ENCODE peak calls at places on chromosomes 3 and 15, in seven cellular contexts. One of them, this sample, is unnamed.
A peak's percentile ranks its signal among the peaks of the same experiment; 100 is the strongest.

GRCh38 chr3:189808246-189809007 is 177.2 kb downstream of the TP63 start:
- DNase-seq in NCI-H510A treated with DMSO at 0.1 percent for 48 hours: no peak
- DNase-seq in cardiac muscle cell: no peak
- DNase-seq in dermis blood vessel endothelial cell: no peak
- DNase-seq in iris pigment epithelial cell: no peak
- DNase-seq in activated naive CD8-positive, alpha-beta T cell treated with anti-CD3 and anti-CD28 coated beads for 36 hours: no peak
- DNase-seq in T-helper 2 cell treated with Interferon-gamma antibody and Interleukin-4, amounts not matched to agents 5 μg/mL and 100 μg/mL, for 36 hours: no peak
- DNase-seq in this sample: no peak

GRCh38 chr15:29936353-29937049 is 114.2 kb upstream of the TJP1 start:
- DNase-seq in cardiac muscle cell: no peak
- DNase-seq in iris pigment epithelial cell: peak; percentile 76
- DNase-seq in NCI-H510A treated with DMSO at 0.1 percent for 48 hours: no peak
- DNase-seq in dermis blood vessel endothelial cell: no peak
- DNase-seq in activated naive CD8-positive, alpha-beta T cell treated with anti-CD3 and anti-CD28 coated beads for 36 hours: no peak
- DNase-seq in T-helper 2 cell treated with Interferon-gamma antibody and Interleukin-4, amounts not matched to agents 5 μg/mL and 100 μg/mL, for 36 hours: no peak
- DNase-seq in this sample: peak; percentile 43

GRCh38 chr15:66707310-66708160 is 5.5 kb downstream of the SMAD6 start:
- DNase-seq in iris pigment epithelial cell: peak; percentile 52
- DNase-seq in activated naive CD8-positive, alpha-beta T cell treated with anti-CD3 and anti-CD28 coated beads for 36 hours: no peak
- DNase-seq in NCI-H510A treated with DMSO at 0.1 percent for 48 hours: peak; percentile 6
- DNase-seq in cardiac muscle cell: peak; percentile 90
- DNase-seq in T-helper 2 cell treated with Interferon-gamma antibody and Interleukin-4, amounts not matched to agents 5 μg/mL and 100 μg/mL, for 36 hours: no peak
- DNase-seq in dermis blood vessel endothelial cell: peak; percentile 61
- DNase-seq in this sample: no peak

GRCh38 chr3:122697952-122698625 is 17.4 kb downstream of the PARP14 start:
- DNase-seq in T-helper 2 cell treated with Interferon-gamma antibody and Interleukin-4, amounts not matched to agents 5 μg/mL and 100 μg/mL, for 36 hours: no peak
- DNase-seq in dermis blood vessel endothelial cell: no peak
- DNase-seq in iris pigment epithelial cell: peak; percentile 51
- DNase-seq in activated naive CD8-positive, alpha-beta T cell treated with anti-CD3 and anti-CD28 coated beads for 36 hours: no peak
- DNase-seq in cardiac muscle cell: no peak
- DNase-seq in NCI-H510A treated with DMSO at 0.1 percent for 48 hours: no peak
- DNase-seq in this sample: no peak

GRCh38 chr3:42179110-42179725 is 86.8 kb downstream of the CCK start:
- DNase-seq in dermis blood vessel endothelial cell: peak; percentile 77
- DNase-seq in NCI-H510A treated with DMSO at 0.1 percent for 48 hours: no peak
- DNase-seq in iris pigment epithelial cell: peak; percentile 95
- DNase-seq in activated naive CD8-positive, alpha-beta T cell treated with anti-CD3 and anti-CD28 coated beads for 36 hours: no peak
- DNase-seq in cardiac muscle cell: peak; percentile 78
- DNase-seq in T-helper 2 cell treated with Interferon-gamma antibody and Interleukin-4, amounts not matched to agents 5 μg/mL and 100 μg/mL, for 36 hours: peak; percentile 33
- DNase-seq in this sample: peak; percentile 93

GRCh38 chr15:48072941-48073340 is 47.8 kb upstream of the SLC24A5 start:
- DNase-seq in activated naive CD8-positive, alpha-beta T cell treated with anti-CD3 and anti-CD28 coated beads for 36 hours: no peak
- DNase-seq in NCI-H510A treated with DMSO at 0.1 percent for 48 hours: no peak
- DNase-seq in dermis blood vessel endothelial cell: no peak
- DNase-seq in iris pigment epithelial cell: no peak
- DNase-seq in T-helper 2 cell treated with Interferon-gamma antibody and Interleukin-4, amounts not matched to agents 5 μg/mL and 100 μg/mL, for 36 hours: no peak
- DNase-seq in cardiac muscle cell: no peak
- DNase-seq in this sample: no peak

GRCh38 chr15:39976291-39977274 is 42.7 kb downstream of the EIF2AK4 start:
- DNase-seq in iris pigment epithelial cell: peak; percentile 56
- DNase-seq in T-helper 2 cell treated with Interferon-gamma antibody and Interleukin-4, amounts not matched to agents 5 μg/mL and 100 μg/mL, for 36 hours: no peak
- DNase-seq in NCI-H510A treated with DMSO at 0.1 percent for 48 hours: peak; percentile 47
- DNase-seq in dermis blood vessel endothelial cell: peak; percentile 66
- DNase-seq in activated naive CD8-positive, alpha-beta T cell treated with anti-CD3 and anti-CD28 coated beads for 36 hours: peak; percentile 1
- DNase-seq in cardiac muscle cell: peak; percentile 50
- DNase-seq in this sample: no peak

GRCh38 chr15:47182818-47183217 is 534.5 kb upstream of the SEMA6D start:
- DNase-seq in activated naive CD8-positive, alpha-beta T cell treated with anti-CD3 and anti-CD28 coated beads for 36 hours: no peak
- DNase-seq in cardiac muscle cell: no peak
- DNase-seq in dermis blood vessel endothelial cell: no peak
- DNase-seq in iris pigment epithelial cell: no peak
- DNase-seq in T-helper 2 cell treated with Interferon-gamma antibody and Interleukin-4, amounts not matched to agents 5 μg/mL and 100 μg/mL, for 36 hours: no peak
- DNase-seq in NCI-H510A treated with DMSO at 0.1 percent for 48 hours: no peak
- DNase-seq in this sample: no peak

GRCh38 chr3:171225698-171226097 is 199.2 kb upstream of the SLC2A2 start:
- DNase-seq in cardiac muscle cell: no peak
- DNase-seq in T-helper 2 cell treated with Interferon-gamma antibody and Interleukin-4, amounts not matched to agents 5 μg/mL and 100 μg/mL, for 36 hours: no peak
- DNase-seq in NCI-H510A treated with DMSO at 0.1 percent for 48 hours: no peak
- DNase-seq in iris pigment epithelial cell: no peak
- DNase-seq in dermis blood vessel endothelial cell: peak; percentile 63
- DNase-seq in activated naive CD8-positive, alpha-beta T cell treated with anti-CD3 and anti-CD28 coated beads for 36 hours: no peak
- DNase-seq in this sample: no peak

GRCh38 chr15:41827290-41827879 is 507 bp upstream of the JMJD7 start:
- DNase-seq in iris pigment epithelial cell: no peak
- DNase-seq in activated naive CD8-positive, alpha-beta T cell treated with anti-CD3 and anti-CD28 coated beads for 36 hours: peak; percentile 34
- DNase-seq in NCI-H510A treated with DMSO at 0.1 percent for 48 hours: no peak
- DNase-seq in cardiac muscle cell: peak; percentile 15
- DNase-seq in dermis blood vessel endothelial cell: peak; percentile 11
- DNase-seq in T-helper 2 cell treated with Interferon-gamma antibody and Interleukin-4, amounts not matched to agents 5 μg/mL and 100 μg/mL, for 36 hours: no peak
- DNase-seq in this sample: no peak

GRCh38 chr3:189806171-189806951 is 175.2 kb downstream of the TP63 start:
- DNase-seq in activated naive CD8-positive, alpha-beta T cell treated with anti-CD3 and anti-CD28 coated beads for 36 hours: no peak
- DNase-seq in iris pigment epithelial cell: no peak
- DNase-seq in T-helper 2 cell treated with Interferon-gamma antibody and Interleukin-4, amounts not matched to agents 5 μg/mL and 100 μg/mL, for 36 hours: no peak
- DNase-seq in cardiac muscle cell: peak; percentile 61
- DNase-seq in NCI-H510A treated with DMSO at 0.1 percent for 48 hours: peak; percentile 73
- DNase-seq in dermis blood vessel endothelial cell: no peak
- DNase-seq in this sample: no peak

GRCh38 chr3:30516238-30516637 is 90.2 kb upstream of the TGFBR2 start:
- DNase-seq in dermis blood vessel endothelial cell: peak; percentile 63
- DNase-seq in activated naive CD8-positive, alpha-beta T cell treated with anti-CD3 and anti-CD28 coated beads for 36 hours: no peak
- DNase-seq in NCI-H510A treated with DMSO at 0.1 percent for 48 hours: no peak
- DNase-seq in T-helper 2 cell treated with Interferon-gamma antibody and Interleukin-4, amounts not matched to agents 5 μg/mL and 100 μg/mL, for 36 hours: no peak
- DNase-seq in cardiac muscle cell: no peak
- DNase-seq in iris pigment epithelial cell: no peak
- DNase-seq in this sample: no peak

GRCh38 chr3:186932281-186933181 is 2.2 kb downstream of the ST6GAL1 start:
- DNase-seq in T-helper 2 cell treated with Interferon-gamma antibody and Interleukin-4, amounts not matched to agents 5 μg/mL and 100 μg/mL, for 36 hours: no peak
- DNase-seq in activated naive CD8-positive, alpha-beta T cell treated with anti-CD3 and anti-CD28 coated beads for 36 hours: peak; percentile 12
- DNase-seq in iris pigment epithelial cell: no peak
- DNase-seq in dermis blood vessel endothelial cell: peak; percentile 93
- DNase-seq in NCI-H510A treated with DMSO at 0.1 percent for 48 hours: no peak
- DNase-seq in cardiac muscle cell: no peak
- DNase-seq in this sample: no peak

GRCh38 chr3:16456784-16457415 is 56.6 kb downstream of the RFTN1 start:
- DNase-seq in iris pigment epithelial cell: peak; percentile 99
- DNase-seq in activated naive CD8-positive, alpha-beta T cell treated with anti-CD3 and anti-CD28 coated beads for 36 hours: no peak
- DNase-seq in NCI-H510A treated with DMSO at 0.1 percent for 48 hours: no peak
- DNase-seq in T-helper 2 cell treated with Interferon-gamma antibody and Interleukin-4, amounts not matched to agents 5 μg/mL and 100 μg/mL, for 36 hours: no peak
- DNase-seq in dermis blood vessel endothelial cell: no peak
- DNase-seq in cardiac muscle cell: no peak
- DNase-seq in this sample: peak; percentile 32

GRCh38 chr3:60703956-60704736 is 547.1 kb downstream of the FHIT start:
- DNase-seq in activated naive CD8-positive, alpha-beta T cell treated with anti-CD3 and anti-CD28 coated beads for 36 hours: no peak
- DNase-seq in iris pigment epithelial cell: peak; percentile 17
- DNase-seq in cardiac muscle cell: no peak
- DNase-seq in T-helper 2 cell treated with Interferon-gamma antibody and Interleukin-4, amounts not matched to agents 5 μg/mL and 100 μg/mL, for 36 hours: no peak
- DNase-seq in NCI-H510A treated with DMSO at 0.1 percent for 48 hours: no peak
- DNase-seq in dermis blood vessel endothelial cell: no peak
- DNase-seq in this sample: peak; percentile 34

GRCh38 chr15:49145651-49146609 is 9.5 kb downstream of the COPS2 start:
- DNase-seq in T-helper 2 cell treated with Interferon-gamma antibody and Interleukin-4, amounts not matched to agents 5 μg/mL and 100 μg/mL, for 36 hours: no peak
- DNase-seq in activated naive CD8-positive, alpha-beta T cell treated with anti-CD3 and anti-CD28 coated beads for 36 hours: no peak
- DNase-seq in NCI-H510A treated with DMSO at 0.1 percent for 48 hours: peak; percentile 1
- DNase-seq in cardiac muscle cell: peak; percentile 67
- DNase-seq in iris pigment epithelial cell: peak; percentile 77
- DNase-seq in dermis blood vessel endothelial cell: peak; percentile 89
- DNase-seq in this sample: peak; percentile 45

This sample was measured in HT1080.